ENCODE peak calls at places on chromosomes 6 and 20, in ten cellular contexts. S is AG09309, M is bronchial epithelial cell, F is lower lobe of right lung, C is endothelial cell, E is cardiac muscle cell, O is left ventricle myocardium inferior, Y is fibroblast of villous mesenchyme, Q is kidney epithelial cell, B is sigmoid colon. T is an unnamed sample.

GRCh38 chr6:15247750-15248450 is 2.0 kb downstream of the JARID2 start:
- DNase-seq in S (no peak), M (peak; percentile 39), F (peak; percentile 80), C (peak; percentile 62), E (peak; percentile 70), O (peak; percentile 61), Y (peak; percentile 65), Q (no peak), B (peak; percentile 80), T (peak; percentile 47)

GRCh38 chr6:15527838-15528617 is 134.8 kb downstream of the DTNBP1 start:
- DNase-seq in S (no peak), M (peak; percentile 18), F (no peak), C (no peak), E (no peak), O (no peak), Y (no peak), Q (no peak), B (no peak), T (no peak)

GRCh38 chr6:41651962-41652657 is 13.8 kb downstream of the MDFI start:
- DNase-seq in S (no peak), M (no peak), F (peak; percentile 28), C (no peak), E (no peak), O (no peak), Y (no peak), Q (no peak), B (peak; percentile 56), T (no peak)

GRCh38 chr6:149079911-149080501 is 237.5 kb upstream of the TAB2 start:
- DNase-seq in S (no peak), M (peak; percentile 71), F (no peak), C (no peak), E (peak; percentile 61), O (peak; percentile 68), Y (peak; percentile 56), Q (no peak), B (peak; percentile 89), T (no peak)

GRCh38 chr20:47740225-47741184 is 44.8 kb downstream of the SULF2 start:
- DNase-seq in S (no peak), M (no peak), F (peak; percentile 78), C (no peak), E (peak; percentile 19), O (peak; percentile 44), Y (no peak), Q (no peak), B (peak; percentile 72), T (no peak)

GRCh38 chr6:25971187-25971811 is 8.7 kb downstream of the TRIM38 start:
- DNase-seq in S (peak; percentile 87), M (peak; percentile 78), F (no peak), C (no peak), E (peak; percentile 97), O (no peak), Y (peak; percentile 91), Q (peak; percentile 86), B (no peak), T (no peak)

GRCh38 chr20:11084508-11084907 is 410.7 kb upstream of the JAG1 start:
- DNase-seq in S (no peak), M (no peak), F (no peak), C (no peak), E (no peak), O (no peak), Y (no peak), Q (no peak), B (no peak), T (no peak)

GRCh38 chr20:41009960-41010359 is 18.7 kb upstream of the TOP1 start:
- DNase-seq in S (no peak), M (no peak), F (no peak), C (no peak), E (peak; percentile 46), O (no peak), Y (peak; percentile 93), Q (no peak), B (no peak), T (no peak)

GRCh38 chr6:88855521-88856152 is 107.8 kb downstream of the RNGTT start:
- DNase-seq in S (no peak), M (peak; percentile 2), F (no peak), C (no peak), E (no peak), O (no peak), Y (no peak), Q (no peak), B (no peak), T (no peak)

DNA sequence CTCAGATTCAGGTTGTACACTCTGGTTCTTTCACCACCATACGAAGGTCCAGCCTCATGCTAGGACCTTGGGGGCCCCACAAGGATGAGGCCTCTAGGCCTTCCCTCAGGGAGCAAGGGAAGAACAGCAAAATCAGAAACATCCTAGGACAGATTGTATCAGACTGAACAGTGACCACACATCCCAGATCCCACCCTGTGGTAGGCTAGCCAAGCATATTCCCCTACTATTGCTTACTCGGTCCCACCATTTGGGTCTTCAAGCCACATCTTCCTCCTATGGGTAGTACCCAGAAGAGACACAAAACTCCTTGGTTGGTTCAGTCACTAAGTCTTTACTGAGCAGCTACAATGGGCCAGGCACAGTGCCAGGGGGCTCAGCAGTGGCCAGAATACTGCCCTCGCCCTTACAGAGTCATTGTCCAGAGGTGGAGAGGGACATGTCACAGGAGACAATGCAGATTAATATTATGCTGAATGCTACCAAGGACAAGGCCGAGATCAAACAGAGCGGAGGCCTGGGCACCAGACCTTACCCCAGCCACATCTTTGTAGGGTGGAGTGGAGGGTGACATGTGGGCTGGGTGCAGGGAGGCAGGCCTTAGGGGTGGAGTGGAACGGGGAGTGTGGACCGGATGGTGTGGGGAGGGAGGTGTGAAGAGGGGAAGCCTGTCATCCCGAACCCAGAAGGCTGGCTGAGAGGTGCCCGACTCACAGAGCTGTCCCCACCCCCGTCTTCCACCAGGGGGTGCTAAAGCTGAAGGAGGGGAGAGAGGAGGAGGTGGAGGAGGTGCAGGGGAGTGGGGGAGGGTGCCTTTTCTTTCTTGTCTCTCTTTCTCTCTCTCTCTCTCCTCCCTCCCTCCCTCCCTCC is 6.8 kb upstream of the MAPK13 start:
- DNase-seq in S (peak; percentile 32), M (peak; percentile 59), F (peak; percentile 87), C (peak; percentile 74), E (peak; percentile 90), O (peak; percentile 75), Y (peak; percentile 82), Q (no peak), B (peak; percentile 91), T (peak; percentile 84)
- TF ChIP-seq CTCF in S (peak; percentile 91), M (peak; percentile 89), F (peak; percentile 57), C (peak; percentile 51), E (peak; percentile 70), O (peak; percentile 68), Y (peak; percentile 77), Q (peak; percentile 85), B (peak; percentile 51), T (peak; percentile 63)

DNA sequence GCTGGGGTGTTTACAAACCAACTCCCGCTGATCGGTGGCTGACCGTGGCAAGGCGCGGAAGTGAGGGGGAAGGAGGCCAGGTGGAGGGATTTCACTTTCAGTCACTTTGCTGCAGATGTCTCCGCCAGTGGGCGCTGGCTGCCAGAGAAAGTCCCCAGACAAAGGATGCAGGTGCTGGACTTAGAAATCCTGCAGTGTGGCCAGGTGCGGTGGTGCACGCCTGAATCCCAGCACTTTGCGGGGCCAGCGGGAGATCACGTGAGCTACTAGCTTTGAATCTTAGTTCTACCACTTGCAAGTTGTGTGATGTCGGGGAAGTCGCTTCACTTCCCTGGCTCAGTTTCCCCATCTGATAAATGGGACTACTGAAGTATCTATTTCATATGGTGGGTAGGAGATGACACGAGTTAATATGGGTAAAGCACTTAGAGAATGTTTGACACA is 180.4 kb downstream of the ZNF217 start:
- DNase-seq in S (no peak), M (peak; percentile 27), F (peak; percentile 58), C (peak; percentile 52), E (no peak), O (no peak), Y (no peak), Q (no peak), B (no peak), T (no peak)
- TF ChIP-seq CTCF in S (peak; percentile 18), M (peak; percentile 74), F (peak; percentile 29), C (peak; percentile 21), E (peak; percentile 15), O (peak; percentile 13), Y (peak; percentile 9), Q (peak; percentile 64), B (no peak), T (peak; percentile 54)

DNA sequence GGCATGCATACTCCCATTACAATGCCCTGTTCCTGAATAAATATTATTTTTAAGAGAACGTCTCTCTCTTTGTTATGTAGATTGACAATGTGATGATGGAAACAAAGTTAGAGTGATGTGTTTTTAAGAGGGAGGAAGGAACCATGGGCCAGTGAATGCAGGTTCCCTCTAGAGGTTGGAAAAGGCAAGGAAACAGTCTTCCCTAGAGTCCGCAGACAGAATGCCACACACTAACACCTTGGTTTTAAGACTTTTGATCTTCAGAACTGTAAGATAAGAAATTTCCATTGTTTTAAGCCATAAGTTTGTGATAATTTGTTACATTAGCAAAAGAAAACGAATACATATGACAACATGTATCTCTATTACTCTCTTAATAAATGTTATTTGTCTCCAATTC is 4.7 kb upstream of the CENPW start:
- DNase-seq in S (no peak), M (no peak), F (no peak), C (no peak), E (no peak), O (no peak), Y (no peak), Q (no peak), B (no peak), T (no peak)
- TF ChIP-seq CTCF in S (no peak), M (no peak), F (no peak), C (no peak), E (peak; percentile 5), O (no peak), Y (peak; percentile 20), Q (peak; percentile 16), B (no peak), T (peak; percentile 33)

GRCh38 chr6:36724514-36725385 is 27.1 kb downstream of the RAB44 start:
- DNase-seq in S (peak; percentile 21), M (peak; percentile 68), F (peak; percentile 77), C (peak; percentile 76), E (peak; percentile 77), O (peak; percentile 56), Y (peak; percentile 77), Q (peak; percentile 23), B (peak; percentile 70), T (peak; percentile 45)
- TF ChIP-seq CTCF in S (peak; percentile 74), M (peak; percentile 76), F (peak; percentile 50), C (peak; percentile 22), E (peak; percentile 69), O (peak; percentile 65), Y (peak; percentile 72), Q (peak; percentile 65), B (peak; percentile 27), T (peak; percentile 64)

T was measured in neural crest cell.